ENCODE peak calls at places on chromosomes 7 and 10, in ten cellular contexts. L is GM18507; Q is astrocyte of the spinal cord; P is mucosa of gallbladder; Y is A549; D is activated T-cell treated with anti-CD3 and anti-CD28 coated beads, Interleukin-2, amount 50 U/mL, for 1 hour; K is T-helper 9 cell; O is NCI-H1417 treated with DMSO at 0.1 percent for 48 hours; X is lower lobe of right lung; F is omental fat pad. V is an unnamed sample.

GRCh38 chr10:111125102-111125501 is 48.3 kb downstream of the ADRA2A start:
- DNase-seq in Y (no peak), L (no peak), X (no peak), F (no peak), K (no peak), Q (no peak), D (no peak), P (peak; percentile 0), O (no peak), V (no peak)

GRCh38 chr7:66928388-66928787 is 7.4 kb downstream of the TMEM248 start:
- DNase-seq in O (no peak), Q (no peak), F (no peak), K (no peak), D (no peak), P (no peak), Y (no peak), X (no peak), L (no peak), V (no peak)

GRCh38 chr7:50614721-50615518 is 49.7 kb upstream of the DDC start:
- DNase-seq in F (no peak), D (no peak), Q (no peak), K (no peak), Y (no peak), X (no peak), P (peak; percentile 75), O (no peak), L (no peak), V (no peak)

GRCh38 chr7:155811895-155812761 is at the start of gene SHH:
- DNase-seq in K (no peak), Q (peak; percentile 34), P (peak; percentile 65), O (no peak), F (no peak), Y (no peak), D (no peak), L (no peak), X (peak; percentile 37), V (peak; percentile 33)

GRCh38 chr7:117085769-117086463 is 132.6 kb downstream of the ST7 start:
- DNase-seq in L (no peak), X (no peak), O (no peak), K (no peak), Q (peak; percentile 50), P (no peak), F (no peak), D (no peak), Y (no peak), V (no peak)

GRCh38 chr7:156780724-156781455 is 112.1 kb downstream of the LMBR1 start:
- DNase-seq in L (peak; percentile 35), P (no peak), Q (no peak), Y (no peak), K (no peak), X (no peak), F (no peak), O (no peak), D (no peak), V (no peak)

GRCh38 chr10:73999703-74000102 is 1.8 kb downstream of the VCL start:
- DNase-seq in L (no peak), O (no peak), Q (peak; percentile 70), F (no peak), K (no peak), X (no peak), D (no peak), Y (no peak), P (no peak), V (no peak)

GRCh38 chr7:55591282-55591931 is 19.1 kb upstream of the VOPP1 start:
- DNase-seq in P (no peak), Q (no peak), O (no peak), L (no peak), D (no peak), F (no peak), K (no peak), X (no peak), Y (peak; percentile 5), V (no peak)

GRCh38 chr7:80833289-80834104 is 85.4 kb downstream of the SEMA3C start:
- DNase-seq in K (no peak), P (no peak), F (no peak), Y (no peak), L (no peak), D (no peak), Q (peak; percentile 84), O (no peak), X (no peak), V (no peak)

GRCh38 chr7:98241674-98242241 is 10.3 kb downstream of the TECPR1 start:
- DNase-seq in X (no peak), D (no peak), Y (no peak), L (no peak), K (no peak), O (no peak), F (no peak), Q (no peak), P (no peak), V (no peak)

GRCh38 chr7:41974835-41975234 is 262.2 kb downstream of the GLI3 start:
- DNase-seq in K (no peak), L (no peak), P (no peak), D (no peak), Y (no peak), X (no peak), Q (no peak), O (no peak), F (no peak), V (no peak)

GRCh38 chr10:32893431-32893830 is 64.6 kb downstream of the ITGB1 start:
- DNase-seq in P (no peak), D (no peak), Y (no peak), L (no peak), F (no peak), X (no peak), K (no peak), Q (no peak), O (no peak), V (no peak)

GRCh38 chr7:87885018-87885417 is 8.7 kb downstream of the DBF4 start:
- DNase-seq in X (no peak), Q (peak; percentile 26), O (no peak), P (no peak), L (no peak), K (no peak), F (no peak), D (no peak), Y (no peak), V (no peak)

GRCh38 chr10:102230861-102231356 is 4.8 kb downstream of the ELOVL3 start:
- DNase-seq in Q (peak; percentile 23), L (no peak), X (peak; percentile 72), Y (peak; percentile 40), D (peak; percentile 66), K (peak; percentile 44), F (no peak), O (no peak), P (peak; percentile 14), V (peak; percentile 59)

GRCh38 chr10:76583711-76584161 is 1053.9 kb downstream of the KCNMA1 start:
- DNase-seq in K (no peak), D (no peak), Y (peak; percentile 38), P (no peak), F (no peak), Q (peak; percentile 84), X (no peak), L (no peak), O (no peak), V (no peak)

GRCh38 chr7:112421666-112422486 is 28.4 kb upstream of the IFRD1 start:
- DNase-seq in Y (no peak), X (no peak), P (no peak), O (no peak), Q (no peak), K (no peak), F (no peak), D (no peak), L (no peak), V (no peak)

V was measured in right cardiac atrium.